ENCODE peak calls at places on chromosomes 4 and X, in ten cellular contexts. N, B, H, K, O, Z, U, R, X and Q are unnamed samples.

GRCh38 chr4:28402751-28403150 is 1542.1 kb downstream of the STIM2 start:
- DNase-seq in B (no peak), O (peak), K (no peak), X (no peak), R (no peak), Z (no peak), U (no peak), N (no peak), H (no peak), Q (no peak)

GRCh38 chr4:21117771-21118170 is 417.5 kb downstream of the PACRGL start:
- DNase-seq in N (no peak), B (no peak), X (no peak), U (no peak), H (no peak), R (no peak), O (no peak), Z (no peak), K (no peak), Q (no peak)

GRCh38 chr4:153529646-153530045 is 63.5 kb downstream of the TMEM131L start:
- DNase-seq in N (no peak), U (no peak), B (no peak), X (no peak), R (no peak), H (no peak), Z (no peak), K (no peak), O (no peak), Q (no peak)

GRCh38 chrX:139974496-139974895 is 9.2 kb upstream of the CXorf66 start:
- DNase-seq in U (no peak), R (no peak), N (no peak), O (no peak), H (no peak), X (no peak), K (no peak), B (no peak), Z (no peak), Q (no peak)

GRCh38 chr4:183823394-183823793 is 81.7 kb upstream of the STOX2 start:
- DNase-seq in B (no peak), Z (no peak), N (no peak), K (no peak), H (peak), R (peak), U (no peak), O (peak), X (peak), Q (no peak)

GRCh38 chr4:48472794-48473193 is 10.3 kb upstream of the SLC10A4 start:
- DNase-seq in H (no peak), Z (no peak), N (peak), X (no peak), B (no peak), K (no peak), R (no peak), O (no peak), U (no peak), Q (no peak)

GRCh38 chrX:151359931-151360871 is 36.8 kb upstream of the VMA21 start:
- DNase-seq in U (peak), N (peak), R (no peak), X (no peak), H (no peak), O (peak), Z (no peak), B (no peak), K (peak), Q (no peak)

GRCh38 chr4:118997601-118998000 is 108.9 kb downstream of the SYNPO2 start:
- DNase-seq in U (no peak), N (no peak), H (no peak), O (no peak), R (peak), K (no peak), X (no peak), B (no peak), Z (no peak), Q (no peak)

GRCh38 chr4:185304541-185304940 is 91.2 kb downstream of the LRP2BP start:
- DNase-seq in Z (no peak), H (no peak), X (no peak), O (no peak), B (no peak), K (no peak), N (no peak), R (no peak), U (no peak), Q (no peak)

GRCh38 chr4:124337874-124338273 is 374.7 kb downstream of the ANKRD50 start:
- DNase-seq in X (no peak), K (no peak), U (no peak), N (no peak), B (no peak), R (no peak), Z (no peak), H (peak), O (no peak), Q (no peak)

GRCh38 chrX:39577976-39578962 is 519.5 kb downstream of the BCOR start:
- DNase-seq in O (peak), H (peak), N (no peak), X (peak), R (no peak), K (peak), B (no peak), U (peak), Z (peak), Q (peak)

GRCh38 chrX:133007458-133007857 is 49.0 kb upstream of the HS6ST2 start:
- DNase-seq in Z (no peak), U (no peak), O (no peak), X (no peak), B (no peak), R (no peak), N (no peak), H (no peak), K (no peak), Q (no peak)

GRCh38 chr4:169791064-169791463 is 33.3 kb upstream of the HPF1 start:
- DNase-seq in O (no peak), K (no peak), N (no peak), U (no peak), B (no peak), H (no peak), Z (no peak), R (no peak), X (no peak), Q (no peak)

GRCh38 chr4:95466791-95467190 is 82.0 kb downstream of the UNC5C start:
- DNase-seq in K (no peak), O (peak), N (no peak), Z (no peak), R (no peak), B (no peak), U (no peak), H (no peak), X (no peak), Q (no peak)

GRCh38 chr4:176902710-176903323 is 110.1 kb upstream of the VEGFC start:
- DNase-seq in U (no peak), H (no peak), O (peak), Z (peak), X (no peak), K (peak), B (no peak), R (peak), N (no peak), Q (no peak)

GRCh38 chr4:173866289-173866688 is 336.3 kb upstream of the HAND2 start:
- DNase-seq in Z (no peak), X (no peak), H (no peak), K (no peak), O (no peak), B (no peak), U (no peak), R (no peak), N (no peak), Q (no peak)

GRCh38 chr4:55742655-55743191 is 76.9 kb upstream of the EXOC1L start:
- DNase-seq in N (no peak), U (no peak), O (peak), K (no peak), X (no peak), H (no peak), R (peak), Z (no peak), B (no peak), Q (no peak)

GRCh38 chr4:24889991-24890390 is 22.9 kb downstream of the CCDC149 start:
- DNase-seq in U (no peak), O (peak), K (no peak), R (peak), N (no peak), H (no peak), X (no peak), B (no peak), Z (peak), Q (no peak)

GRCh38 chrX:66328950-66329596 is 165.0 kb downstream of the HEPH start:
- DNase-seq in K (no peak), H (no peak), Z (no peak), B (no peak), N (no peak), X (no peak), R (no peak), U (no peak), O (no peak), Q (peak)

GRCh38 chrX:74922922-74923321 is 2.3 kb downstream of the NEXMIF start:
- DNase-seq in B (no peak), U (peak), X (no peak), N (no peak), K (no peak), H (no peak), Z (peak), R (no peak), O (no peak), Q (no peak)

GRCh38 chrX:135740683-135741149 is 27.3 kb downstream of the CT45A3 start:
- DNase-seq in K (peak), Z (no peak), U (peak), N (no peak), H (peak), R (no peak), B (no peak), X (no peak), O (peak), Q (peak)

GRCh38 chr4:103306870-103307345 is 108.8 kb upstream of the CENPE start:
- DNase-seq in U (no peak), R (no peak), B (no peak), N (no peak), O (no peak), Z (no peak), X (peak), K (no peak), H (peak), Q (no peak)

GRCh38 chr4:75995727-75996126 is 5.0 kb upstream of the SDAD1 start:
- DNase-seq in U (peak), B (no peak), O (peak), K (peak), H (no peak), X (no peak), Z (no peak), R (peak), N (peak), Q (no peak)

GRCh38 chr4:145909331-145909730 is 29.3 kb downstream of the ZNF827 start:
- DNase-seq in B (no peak), U (peak), R (no peak), X (no peak), K (no peak), Z (no peak), H (peak), O (no peak), N (peak), Q (no peak)

GRCh38 chr4:33037464-33037863 is 2317.3 kb downstream of the PCDH7 start:
- DNase-seq in Z (no peak), N (no peak), R (no peak), K (no peak), O (no peak), B (no peak), H (no peak), U (no peak), X (no peak), Q (no peak)

GRCh38 chr4:113834302-113834701 is 72.8 kb upstream of the CAMK2D start:
- DNase-seq in X (no peak), K (no peak), R (no peak), B (no peak), Z (no peak), O (no peak), U (no peak), N (no peak), H (no peak), Q (no peak)

GRCh38 chr4:163107754-163108153 is 58.9 kb downstream of the NAF1 start:
- DNase-seq in K (no peak), H (no peak), R (peak), U (no peak), X (no peak), O (no peak), Z (no peak), B (no peak), N (no peak), Q (no peak)